ENCODE peak calls at places on chromosomes 1 and 21, in five cellular contexts. T is Calu3, L is GM12864, Q is left ventricle myocardium inferior, P is coronary artery. M is an unnamed sample.

GRCh38 chr21:33231526-33231925 is 1.8 kb downstream of the IFNAR2 start:
- DNase-seq in L (no peak), P (no peak), T (no peak), Q (no peak), M (no peak)

GRCh38 chr1:78722521-78722920 is 72.9 kb downstream of the IFI44 start:
- DNase-seq in P (no peak), L (no peak), Q (no peak), T (no peak), M (no peak)

GRCh38 chr1:36884801-36885200 is 149.5 kb downstream of the GRIK3 start:
- DNase-seq in T (no peak), L (no peak), P (no peak), Q (no peak), M (no peak)

GRCh38 chr1:116951175-116951935 is 41.6 kb downstream of the PTGFRN start:
- DNase-seq in Q (peak), L (no peak), T (no peak), P (no peak), M (no peak)

GRCh38 chr1:167066333-167067122 is 23.6 kb downstream of the GPA33 start:
- DNase-seq in T (peak), L (no peak), P (no peak), Q (peak), M (peak)

GRCh38 chr1:214473392-214473791 is 78.0 kb downstream of the PTPN14 start:
- DNase-seq in Q (no peak), T (no peak), L (no peak), P (no peak), M (no peak)

GRCh38 chr1:157167437-157167836 is 29.2 kb upstream of the ETV3 start:
- DNase-seq in Q (no peak), L (no peak), T (no peak), P (peak), M (no peak)

GRCh38 chr1:15501208-15502032 is 22.6 kb downstream of the CASP9 start:
- DNase-seq in T (peak), L (no peak), P (no peak), Q (peak), M (peak)

GRCh38 chr1:93673159-93673657 is 8.4 kb downstream of the BCAR3 start:
- DNase-seq in T (no peak), L (no peak), P (no peak), Q (no peak), M (no peak)

GRCh38 chr1:6396998-6397397 is 3.4 kb upstream of the ACOT7 start:
- DNase-seq in L (no peak), Q (no peak), T (no peak), P (no peak), M (no peak)
- TF ChIP-seq CTCF in L (no peak), Q (no peak), T (no peak), P (no peak), M (peak)

GRCh38 chr1:108560430-108561144 is 687 bp downstream of the EEIG2 start:
- DNase-seq in Q (peak), P (peak), T (peak), L (no peak), M (peak)
- TF ChIP-seq CTCF in Q (peak), P (no peak), T (no peak), L (peak), M (no peak)

GRCh38 chr21:26912466-26912865 is 54.4 kb downstream of the ADAMTS5 start:
- DNase-seq in L (no peak), P (no peak), T (no peak), Q (no peak), M (no peak)

GRCh38 chr21:26909972-26910371 is 56.9 kb downstream of the ADAMTS5 start:
- DNase-seq in P (no peak), T (no peak), L (no peak), Q (no peak), M (no peak)
- TF ChIP-seq CTCF in P (no peak), T (no peak), L (no peak), Q (peak), M (no peak)

GRCh38 chr1:38941093-38941492 is 537 bp downstream of the RHBDL2 start:
- DNase-seq in P (no peak), Q (no peak), L (no peak), T (peak), M (no peak)
- TF ChIP-seq CTCF in P (no peak), Q (no peak), L (no peak), T (peak), M (no peak)

DNA sequence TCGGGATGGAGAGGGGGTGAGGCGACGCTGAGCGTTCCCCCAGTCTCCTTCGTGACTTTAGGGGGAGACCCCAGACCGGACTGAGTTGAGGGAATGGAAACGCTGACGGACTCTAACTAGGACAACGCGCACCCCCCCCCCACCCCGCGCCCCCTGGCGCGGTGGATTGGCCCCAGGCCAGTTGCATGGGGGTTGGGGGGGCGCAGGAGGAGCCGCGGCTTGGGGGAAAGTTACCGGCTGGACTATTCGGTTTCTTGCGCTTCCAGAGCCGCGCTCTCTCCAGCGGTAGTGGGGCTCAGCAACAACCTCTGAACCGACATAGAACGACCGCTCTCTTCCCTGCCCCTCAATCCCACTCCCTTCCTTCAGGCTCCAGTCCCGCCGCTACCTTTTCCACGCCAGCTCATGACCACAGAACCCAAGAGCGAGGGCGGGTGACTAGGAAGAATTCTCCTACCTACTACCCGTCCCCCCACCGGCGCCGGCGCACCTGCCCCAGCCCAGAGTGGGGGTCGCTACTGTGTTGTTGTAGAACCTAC is 694 bp downstream of the ZBTB7B start:
- DNase-seq in Q (no peak), P (no peak), L (no peak), T (no peak), M (no peak)
- TF ChIP-seq CTCF in Q (no peak), P (no peak), L (no peak), T (no peak), M (no peak)

GRCh38 chr1:160108888-160109662 is 6.5 kb upstream of the ATP1A2 start:
- DNase-seq in P (no peak), L (no peak), T (peak), Q (no peak), M (peak)
- TF ChIP-seq CTCF in P (no peak), L (peak), T (peak), Q (peak), M (peak)